ENCODE peak calls at places on chromosomes 16 and 17, in nine cellular contexts. P, Y, Z, N, F, E, A, I and T are unnamed samples.

GRCh38 chr16:88651276-88651988 is 579 bp upstream of the CYBA start:
- DNase-seq in P (peak), Y (no peak), Z (peak), N (no peak), F (peak), E (peak), A (peak), I (no peak), T (no peak)

GRCh38 chr16:1563786-1564185 is 30.3 kb downstream of the TMEM204 start:
- DNase-seq in P (no peak), Y (no peak), Z (no peak), N (no peak), F (no peak), E (no peak), A (no peak), I (no peak), T (no peak)

GRCh38 chr16:88558457-88559442 is 11.5 kb upstream of the ZC3H18 start:
- DNase-seq in P (peak), Y (no peak), Z (peak), N (peak), F (peak), E (no peak), A (peak), I (no peak), T (peak)

GRCh38 chr17:70168044-70168978 is 1.0 kb upstream of the KCNJ2 start:
- DNase-seq in P (peak), Y (peak), Z (peak), N (peak), F (peak), E (no peak), A (peak), I (peak), T (peak)

GRCh38 chr16:19696312-19696711 is 21.7 kb downstream of the KNOP1 start:
- DNase-seq in P (peak), Y (peak), Z (no peak), N (peak), F (no peak), E (peak), A (peak), I (peak), T (peak)

GRCh38 chr17:18182978-18183333 is 672 bp upstream of the ALKBH5 start:
- DNase-seq in P (peak), Y (peak), Z (peak), N (peak), F (peak), E (peak), A (no peak), I (no peak), T (peak)

GRCh38 chr16:8887952-8888560 is 5.9 kb downstream of the LITAFD start:
- DNase-seq in P (peak), Y (no peak), Z (no peak), N (peak), F (no peak), E (no peak), A (no peak), I (no peak), T (peak)

GRCh38 chr17:58630883-58631522 is 60.8 kb downstream of the TEX14 start:
- DNase-seq in P (no peak), Y (no peak), Z (peak), N (no peak), F (no peak), E (no peak), A (no peak), I (no peak), T (no peak)

GRCh38 chr16:53991181-53992056 is 287.5 kb downstream of the FTO start:
- DNase-seq in P (no peak), Y (no peak), Z (no peak), N (peak), F (no peak), E (no peak), A (no peak), I (peak), T (no peak)

GRCh38 chr17:48052956-48053757 is 5.0 kb downstream of the NFE2L1 start:
- DNase-seq in P (peak), Y (no peak), Z (no peak), N (peak), F (no peak), E (no peak), A (no peak), I (no peak), T (no peak)

GRCh38 chr17:5042152-5043022 is 7.2 kb upstream of the SLC52A1 start:
- DNase-seq in P (no peak), Y (no peak), Z (no peak), N (no peak), F (no peak), E (no peak), A (no peak), I (no peak), T (no peak)

GRCh38 chr16:79810449-79811189 is 210.1 kb upstream of the MAF start:
- DNase-seq in P (no peak), Y (no peak), Z (no peak), N (no peak), F (no peak), E (no peak), A (no peak), I (no peak), T (no peak)

GRCh38 chr17:69404398-69404797 is 10.1 kb upstream of the MAP2K6 start:
- DNase-seq in P (no peak), Y (no peak), Z (no peak), N (peak), F (no peak), E (no peak), A (peak), I (peak), T (peak)

GRCh38 chr17:876272-876671 is 94.1 kb downstream of the MRM3 start:
- DNase-seq in P (no peak), Y (no peak), Z (peak), N (no peak), F (no peak), E (no peak), A (no peak), I (no peak), T (no peak)

GRCh38 chr16:79170565-79171242 is 429.8 kb downstream of the MAF start:
- DNase-seq in P (no peak), Y (no peak), Z (no peak), N (no peak), F (no peak), E (no peak), A (no peak), I (no peak), T (no peak)

GRCh38 chr17:74210191-74211140 is 2.9 kb upstream of the TTYH2 start:
- DNase-seq in P (peak), Y (peak), Z (peak), N (peak), F (peak), E (no peak), A (peak), I (no peak), T (peak)

GRCh38 chr17:78356163-78356713 is 3.6 kb downstream of the SOCS3 start:
- DNase-seq in P (no peak), Y (peak), Z (peak), N (peak), F (peak), E (no peak), A (peak), I (peak), T (peak)
- TF ChIP-seq CTCF in P (no peak), Y (no peak), Z (no peak), N (no peak), F (no peak), E (no peak), A (no peak), I (no peak), T (no peak)

GRCh38 chr17:42345396-42346078 is 42.7 kb downstream of the STAT3 start:
- DNase-seq in P (no peak), Y (no peak), Z (no peak), N (no peak), F (no peak), E (no peak), A (no peak), I (no peak), T (no peak)
- TF ChIP-seq CTCF in P (no peak), Y (no peak), Z (no peak), N (no peak), F (no peak), E (no peak), A (no peak), I (no peak), T (no peak)

DNA sequence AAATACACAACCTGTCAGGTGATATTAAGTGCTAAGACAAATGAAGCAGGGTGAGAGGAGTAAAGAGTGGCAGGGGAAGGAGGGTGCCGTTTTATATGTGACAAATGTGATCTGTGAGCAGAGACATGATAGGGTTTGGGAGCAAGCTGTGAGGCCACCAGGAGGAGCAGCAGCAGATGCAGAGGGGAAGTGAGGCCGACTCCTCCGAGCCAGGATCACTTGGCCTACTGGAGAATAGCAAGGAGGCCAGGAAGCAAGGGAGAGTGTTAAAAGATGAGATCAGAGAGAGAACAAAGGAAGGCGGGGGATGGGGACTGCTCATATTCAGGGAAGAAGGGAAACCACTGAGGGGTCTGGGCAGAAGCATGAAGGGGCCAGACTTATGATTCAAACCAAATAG is 129.4 kb downstream of the TANGO6 start:
- DNase-seq in P (no peak), Y (no peak), Z (no peak), N (peak), F (no peak), E (no peak), A (peak), I (peak), T (peak)
- TF ChIP-seq CTCF in P (peak), Y (peak), Z (no peak), N (peak), F (no peak), E (no peak), A (peak), I (peak), T (peak)

DNA sequence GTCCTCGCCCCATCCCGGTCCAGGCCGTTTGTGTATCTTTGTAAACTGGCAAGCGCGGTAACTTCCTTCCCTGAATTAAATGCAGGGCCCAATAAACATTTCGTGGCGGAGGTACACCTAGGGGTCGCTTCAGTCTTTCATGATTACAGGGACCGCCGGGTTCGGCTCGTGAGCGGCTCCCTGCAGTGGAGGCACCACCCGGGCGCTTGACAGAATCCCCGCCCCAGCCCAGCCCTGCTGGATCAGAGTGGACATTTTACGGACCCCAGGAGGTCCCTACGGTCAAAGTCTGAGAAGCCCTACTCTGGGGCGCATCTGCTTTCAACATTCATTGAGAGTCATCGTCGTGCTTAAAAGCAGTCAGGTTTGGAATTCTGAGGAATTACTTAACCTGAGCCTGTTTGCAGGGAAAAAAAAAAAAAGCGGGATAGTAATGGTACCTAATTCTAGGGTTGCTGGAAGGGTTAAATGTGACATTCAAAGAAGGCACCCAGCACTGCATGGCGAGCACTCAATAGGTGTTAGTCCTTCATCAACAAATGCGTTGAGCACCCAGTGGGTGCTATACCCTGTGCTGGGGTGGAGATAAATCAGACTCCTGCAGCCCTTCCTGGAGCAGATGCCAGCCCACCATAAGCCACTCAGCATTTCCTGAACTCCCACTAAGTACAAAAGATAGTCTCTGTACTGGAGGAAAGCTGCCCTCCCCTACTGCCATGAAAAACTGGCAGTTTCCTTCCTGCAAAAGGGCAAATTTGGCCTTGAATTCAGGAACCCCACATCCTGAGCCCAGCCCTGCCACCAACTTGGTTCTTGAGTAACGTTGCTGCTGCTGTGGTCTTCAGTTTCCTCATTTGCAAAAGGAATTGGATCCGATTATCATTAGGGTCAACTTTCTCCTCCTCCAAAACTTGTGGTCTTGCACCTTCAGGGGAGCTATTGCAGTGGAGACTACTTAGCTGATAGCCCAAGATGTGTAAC is 658 bp upstream of the DUSP3 start:
- DNase-seq in P (no peak), Y (no peak), Z (no peak), N (peak), F (no peak), E (no peak), A (peak), I (no peak), T (no peak)
- TF ChIP-seq CTCF in P (peak), Y (no peak), Z (no peak), N (peak), F (peak), E (no peak), A (peak), I (no peak), T (no peak)

GRCh38 chr17:38628441-38628840 is 22.7 kb upstream of the SRCIN1 start:
- DNase-seq in P (no peak), Y (no peak), Z (peak), N (peak), F (peak), E (no peak), A (peak), I (peak), T (peak)
- TF ChIP-seq CTCF in P (no peak), Y (no peak), Z (no peak), N (no peak), F (no peak), E (no peak), A (no peak), I (no peak), T (no peak)

GRCh38 chr17:81403040-81403467 is 7.8 kb downstream of the BAHCC1 start:
- DNase-seq in P (no peak), Y (no peak), Z (no peak), N (peak), F (no peak), E (no peak), A (no peak), I (no peak), T (no peak)
- TF ChIP-seq CTCF in P (no peak), Y (no peak), Z (no peak), N (peak), F (peak), E (no peak), A (no peak), I (no peak), T (peak)